ENCODE peak calls at places on chromosomes 6 and 20, in four cellular contexts. L is cardiac fibroblast, S is HT-29, W is iris pigment epithelial cell. U is an unnamed sample.

GRCh38 chr20:42150230-42150629 is 532.1 kb upstream of the CHD6 start:
- DNase-seq in S (no peak), W (no peak), L (no peak), U (no peak)

GRCh38 chr6:69487688-69488087 is 309.1 kb downstream of the LMBRD1 start:
- DNase-seq in L (peak; percentile 7), S (peak; percentile 28), W (peak; percentile 11), U (peak; percentile 18)

GRCh38 chr6:156618600-156619205 is 158.5 kb upstream of the ARID1B start:
- DNase-seq in L (no peak), S (no peak), W (no peak), U (no peak)

GRCh38 chr6:37725967-37726366 is 28.3 kb upstream of the MDGA1 start:
- DNase-seq in S (no peak), L (no peak), W (no peak), U (no peak)

GRCh38 chr6:14276667-14277404 is 159.3 kb downstream of the CD83 start:
- DNase-seq in W (no peak), S (no peak), L (peak; percentile 34), U (no peak)

GRCh38 chr20:43533060-43533459 is 25.6 kb downstream of the L3MBTL1 start:
- DNase-seq in W (peak; percentile 36), S (no peak), L (peak; percentile 67), U (no peak)

GRCh38 chr6:31401403-31401802 is 2.0 kb upstream of the MICA start:
- DNase-seq in L (peak; percentile 92), S (peak; percentile 58), W (peak; percentile 86), U (peak; percentile 71)

GRCh38 chr20:46954490-46955038 is 59.9 kb downstream of the EYA2 start:
- DNase-seq in L (peak; percentile 75), W (peak; percentile 98), S (no peak), U (peak; percentile 85)

GRCh38 chr20:46128310-46129151 is 10.4 kb downstream of the CD40 start:
- DNase-seq in L (peak; percentile 16), S (peak; percentile 43), W (peak; percentile 9), U (no peak)

GRCh38 chr6:56204134-56204533 is 43.2 kb downstream of the COL21A1 start:
- DNase-seq in S (no peak), W (peak; percentile 14), L (no peak), U (no peak)

GRCh38 chr6:132198040-132198439 is 203.2 kb downstream of the MOXD1 start:
- DNase-seq in S (no peak), L (peak; percentile 58), W (peak; percentile 65), U (peak; percentile 42)

GRCh38 chr6:131909408-131910218 is 41.6 kb downstream of the CCN2 start:
- DNase-seq in W (peak; percentile 68), S (peak; percentile 91), L (peak; percentile 84), U (peak; percentile 86)

GRCh38 chr6:127514396-127515227 is 4.5 kb downstream of the MTCL3 start:
- DNase-seq in W (peak; percentile 71), L (peak; percentile 69), S (no peak), U (no peak)

U was measured in MCF 10A.